ENCODE peak calls at places on chromosomes 7 and 10, in ten cellular contexts. One of them, this sample, is unnamed.

GRCh38 chr7:85489498-85489897 is 302.6 kb upstream of the SEMA3D start:
- DNase-seq in left lung: no peak
- DNase-seq in cardiac fibroblast: peak
- DNase-seq in HFF-Myc: peak
- DNase-seq in foreskin fibroblast: peak
- DNase-seq in skeletal muscle cell: peak
- DNase-seq in MCF 10A: no peak
- DNase-seq in endodermal cell: no peak
- DNase-seq in brain microvascular endothelial cell: peak
- DNase-seq in lung microvascular endothelial cell: no peak
- DNase-seq in this sample: peak

GRCh38 chr7:23893172-23893941 is 183.3 kb downstream of the STK31 start:
- DNase-seq in left lung: no peak
- DNase-seq in cardiac fibroblast: peak
- DNase-seq in HFF-Myc: no peak
- DNase-seq in foreskin fibroblast: no peak
- DNase-seq in skeletal muscle cell: no peak
- DNase-seq in MCF 10A: no peak
- DNase-seq in endodermal cell: no peak
- DNase-seq in brain microvascular endothelial cell: peak
- DNase-seq in lung microvascular endothelial cell: no peak
- DNase-seq in this sample: peak

GRCh38 chr10:15863733-15864132 is 3.4 kb upstream of the MINDY3 start:
- DNase-seq in left lung: no peak
- DNase-seq in cardiac fibroblast: no peak
- DNase-seq in HFF-Myc: no peak
- DNase-seq in foreskin fibroblast: no peak
- DNase-seq in skeletal muscle cell: no peak
- DNase-seq in MCF 10A: no peak
- DNase-seq in endodermal cell: no peak
- DNase-seq in brain microvascular endothelial cell: no peak
- DNase-seq in lung microvascular endothelial cell: no peak
- DNase-seq in this sample: no peak

GRCh38 chr10:47396311-47396717 is 12.2 kb upstream of the ZNF488 start:
- DNase-seq in left lung: no peak
- DNase-seq in cardiac fibroblast: no peak
- DNase-seq in HFF-Myc: no peak
- DNase-seq in foreskin fibroblast: no peak
- DNase-seq in skeletal muscle cell: no peak
- DNase-seq in MCF 10A: peak
- DNase-seq in endodermal cell: no peak
- DNase-seq in brain microvascular endothelial cell: no peak
- DNase-seq in lung microvascular endothelial cell: no peak
- DNase-seq in this sample: no peak

GRCh38 chr7:68364871-68365625 is 1233.2 kb upstream of the AUTS2 start:
- DNase-seq in left lung: no peak
- DNase-seq in cardiac fibroblast: no peak
- DNase-seq in HFF-Myc: no peak
- DNase-seq in foreskin fibroblast: no peak
- DNase-seq in skeletal muscle cell: no peak
- DNase-seq in MCF 10A: no peak
- DNase-seq in endodermal cell: peak
- DNase-seq in brain microvascular endothelial cell: no peak
- DNase-seq in lung microvascular endothelial cell: no peak
- DNase-seq in this sample: no peak

GRCh38 chr7:25541064-25541463 is 312.8 kb upstream of the NPVF start:
- DNase-seq in left lung: no peak
- DNase-seq in cardiac fibroblast: no peak
- DNase-seq in HFF-Myc: no peak
- DNase-seq in foreskin fibroblast: no peak
- DNase-seq in skeletal muscle cell: no peak
- DNase-seq in MCF 10A: no peak
- DNase-seq in endodermal cell: no peak
- DNase-seq in brain microvascular endothelial cell: no peak
- DNase-seq in lung microvascular endothelial cell: no peak
- DNase-seq in this sample: no peak

GRCh38 chr10:44180321-44181154 is 204.4 kb downstream of the CXCL12 start:
- DNase-seq in left lung: no peak
- DNase-seq in cardiac fibroblast: peak
- DNase-seq in HFF-Myc: peak
- DNase-seq in foreskin fibroblast: peak
- DNase-seq in skeletal muscle cell: peak
- DNase-seq in MCF 10A: peak
- DNase-seq in endodermal cell: no peak
- DNase-seq in brain microvascular endothelial cell: peak
- DNase-seq in lung microvascular endothelial cell: no peak
- DNase-seq in this sample: peak

GRCh38 chr7:150406311-150406564 is 27.1 kb downstream of the ZNF775 start:
- DNase-seq in left lung: no peak
- DNase-seq in cardiac fibroblast: no peak
- DNase-seq in HFF-Myc: no peak
- DNase-seq in foreskin fibroblast: no peak
- DNase-seq in skeletal muscle cell: no peak
- DNase-seq in MCF 10A: no peak
- DNase-seq in endodermal cell: peak
- DNase-seq in brain microvascular endothelial cell: no peak
- DNase-seq in lung microvascular endothelial cell: no peak
- DNase-seq in this sample: no peak

GRCh38 chr7:98418271-98418635 is 17.4 kb upstream of the BAIAP2L1 start:
- DNase-seq in left lung: no peak
- DNase-seq in cardiac fibroblast: no peak
- DNase-seq in HFF-Myc: no peak
- DNase-seq in foreskin fibroblast: no peak
- DNase-seq in skeletal muscle cell: no peak
- DNase-seq in MCF 10A: peak
- DNase-seq in endodermal cell: no peak
- DNase-seq in brain microvascular endothelial cell: peak
- DNase-seq in lung microvascular endothelial cell: no peak
- DNase-seq in this sample: no peak